ENCODE peak calls at places on chromosomes 1 and 21, in seven cellular contexts. One of them, this sample, is unnamed.

GRCh38 chr1:183586897-183587296 is 3.4 kb downstream of the NCF2 start:
- DNase-seq in germinal center: no peak
- DNase-seq in RWPE1: no peak
- DNase-seq in stimulated activated CD4-positive, alpha-beta T cell treated with anti-CD3 and anti-CD28 coated beads, Interleukin-1b, Interleukin-23, amount 100 ng/mL, for 24 hours: no peak
- DNase-seq in uterus: no peak
- DNase-seq in hepatic stellate cell: no peak
- DNase-seq in activated CD4-positive, alpha-beta T cell treated with anti-CD3 and anti-CD28 coated beads, Interleukin-2, amount 50 U/mL, for 4 hours: no peak
- DNase-seq in this sample: no peak

GRCh38 chr1:53681647-53682368 is 57.2 kb downstream of the GLIS1 start:
- DNase-seq in germinal center: peak
- DNase-seq in uterus: peak
- DNase-seq in stimulated activated CD4-positive, alpha-beta T cell treated with anti-CD3 and anti-CD28 coated beads, Interleukin-1b, Interleukin-23, amount 100 ng/mL, for 24 hours: no peak
- DNase-seq in RWPE1: peak
- DNase-seq in hepatic stellate cell: no peak
- DNase-seq in activated CD4-positive, alpha-beta T cell treated with anti-CD3 and anti-CD28 coated beads, Interleukin-2, amount 50 U/mL, for 4 hours: peak
- DNase-seq in this sample: no peak

GRCh38 chr1:67615886-67616285 is 69.1 kb upstream of the GADD45A start:
- DNase-seq in germinal center: no peak
- DNase-seq in stimulated activated CD4-positive, alpha-beta T cell treated with anti-CD3 and anti-CD28 coated beads, Interleukin-1b, Interleukin-23, amount 100 ng/mL, for 24 hours: no peak
- DNase-seq in RWPE1: no peak
- DNase-seq in uterus: no peak
- DNase-seq in hepatic stellate cell: no peak
- DNase-seq in activated CD4-positive, alpha-beta T cell treated with anti-CD3 and anti-CD28 coated beads, Interleukin-2, amount 50 U/mL, for 4 hours: no peak
- DNase-seq in this sample: no peak

GRCh38 chr21:17554619-17555472 is 42.0 kb downstream of the CXADR start:
- DNase-seq in stimulated activated CD4-positive, alpha-beta T cell treated with anti-CD3 and anti-CD28 coated beads, Interleukin-1b, Interleukin-23, amount 100 ng/mL, for 24 hours: no peak
- DNase-seq in germinal center: no peak
- DNase-seq in RWPE1: peak
- DNase-seq in uterus: no peak
- DNase-seq in hepatic stellate cell: peak
- DNase-seq in activated CD4-positive, alpha-beta T cell treated with anti-CD3 and anti-CD28 coated beads, Interleukin-2, amount 50 U/mL, for 4 hours: no peak
- DNase-seq in this sample: no peak

GRCh38 chr1:41500378-41500777 is 15.9 kb upstream of the EDN2 start:
- DNase-seq in RWPE1: peak
- DNase-seq in germinal center: no peak
- DNase-seq in activated CD4-positive, alpha-beta T cell treated with anti-CD3 and anti-CD28 coated beads, Interleukin-2, amount 50 U/mL, for 4 hours: no peak
- DNase-seq in uterus: peak
- DNase-seq in hepatic stellate cell: peak
- DNase-seq in stimulated activated CD4-positive, alpha-beta T cell treated with anti-CD3 and anti-CD28 coated beads, Interleukin-1b, Interleukin-23, amount 100 ng/mL, for 24 hours: no peak
- DNase-seq in this sample: no peak

GRCh38 chr1:166960871-166961474 is 14.4 kb downstream of the ILDR2 start:
- DNase-seq in RWPE1: no peak
- DNase-seq in uterus: no peak
- DNase-seq in activated CD4-positive, alpha-beta T cell treated with anti-CD3 and anti-CD28 coated beads, Interleukin-2, amount 50 U/mL, for 4 hours: no peak
- DNase-seq in germinal center: no peak
- DNase-seq in hepatic stellate cell: no peak
- DNase-seq in stimulated activated CD4-positive, alpha-beta T cell treated with anti-CD3 and anti-CD28 coated beads, Interleukin-1b, Interleukin-23, amount 100 ng/mL, for 24 hours: no peak
- DNase-seq in this sample: no peak

GRCh38 chr1:9010781-9011323 is 15.4 kb downstream of the SLC2A7 start:
- DNase-seq in stimulated activated CD4-positive, alpha-beta T cell treated with anti-CD3 and anti-CD28 coated beads, Interleukin-1b, Interleukin-23, amount 100 ng/mL, for 24 hours: no peak
- DNase-seq in hepatic stellate cell: no peak
- DNase-seq in RWPE1: no peak
- DNase-seq in activated CD4-positive, alpha-beta T cell treated with anti-CD3 and anti-CD28 coated beads, Interleukin-2, amount 50 U/mL, for 4 hours: no peak
- DNase-seq in uterus: no peak
- DNase-seq in germinal center: no peak
- DNase-seq in this sample: no peak

GRCh38 chr1:62068302-62068936 is 126.2 kb upstream of the L1TD1 start:
- DNase-seq in uterus: no peak
- DNase-seq in hepatic stellate cell: no peak
- DNase-seq in stimulated activated CD4-positive, alpha-beta T cell treated with anti-CD3 and anti-CD28 coated beads, Interleukin-1b, Interleukin-23, amount 100 ng/mL, for 24 hours: no peak
- DNase-seq in activated CD4-positive, alpha-beta T cell treated with anti-CD3 and anti-CD28 coated beads, Interleukin-2, amount 50 U/mL, for 4 hours: no peak
- DNase-seq in RWPE1: no peak
- DNase-seq in germinal center: no peak
- DNase-seq in this sample: no peak

GRCh38 chr1:162165528-162165927 is 96.0 kb downstream of the NOS1AP start:
- DNase-seq in germinal center: no peak
- DNase-seq in stimulated activated CD4-positive, alpha-beta T cell treated with anti-CD3 and anti-CD28 coated beads, Interleukin-1b, Interleukin-23, amount 100 ng/mL, for 24 hours: no peak
- DNase-seq in RWPE1: no peak
- DNase-seq in uterus: no peak
- DNase-seq in activated CD4-positive, alpha-beta T cell treated with anti-CD3 and anti-CD28 coated beads, Interleukin-2, amount 50 U/mL, for 4 hours: no peak
- DNase-seq in hepatic stellate cell: no peak
- DNase-seq in this sample: no peak

GRCh38 chr1:159944623-159945455 is 574 bp downstream of the IGSF9 start:
- DNase-seq in stimulated activated CD4-positive, alpha-beta T cell treated with anti-CD3 and anti-CD28 coated beads, Interleukin-1b, Interleukin-23, amount 100 ng/mL, for 24 hours: no peak
- DNase-seq in uterus: no peak
- DNase-seq in RWPE1: peak
- DNase-seq in activated CD4-positive, alpha-beta T cell treated with anti-CD3 and anti-CD28 coated beads, Interleukin-2, amount 50 U/mL, for 4 hours: no peak
- DNase-seq in hepatic stellate cell: no peak
- DNase-seq in germinal center: no peak
- DNase-seq in this sample: no peak

GRCh38 chr1:51314974-51315373 is 15.4 kb downstream of the TTC39A start:
- DNase-seq in RWPE1: peak
- DNase-seq in activated CD4-positive, alpha-beta T cell treated with anti-CD3 and anti-CD28 coated beads, Interleukin-2, amount 50 U/mL, for 4 hours: no peak
- DNase-seq in stimulated activated CD4-positive, alpha-beta T cell treated with anti-CD3 and anti-CD28 coated beads, Interleukin-1b, Interleukin-23, amount 100 ng/mL, for 24 hours: no peak
- DNase-seq in uterus: no peak
- DNase-seq in hepatic stellate cell: no peak
- DNase-seq in germinal center: no peak
- DNase-seq in this sample: no peak

GRCh38 chr1:56645663-56646330 is 683 bp downstream of the PRKAA2 start:
- DNase-seq in uterus: no peak
- DNase-seq in germinal center: no peak
- DNase-seq in stimulated activated CD4-positive, alpha-beta T cell treated with anti-CD3 and anti-CD28 coated beads, Interleukin-1b, Interleukin-23, amount 100 ng/mL, for 24 hours: no peak
- DNase-seq in RWPE1: peak
- DNase-seq in activated CD4-positive, alpha-beta T cell treated with anti-CD3 and anti-CD28 coated beads, Interleukin-2, amount 50 U/mL, for 4 hours: no peak
- DNase-seq in hepatic stellate cell: no peak
- DNase-seq in this sample: no peak